ENCODE peak calls at places on chromosomes 11 and 22, in seven cellular contexts. I is mesendoderm, N is H9, U is H1, X is neuronal stem cell, L is IMR-90, B is trophoblast cell. H is an unnamed sample.

GRCh38 chr11:75262961-75263852 is 22.6 kb downstream of the TPBGL start:
- DNase-seq in I (no peak), N (no peak), U (no peak), X (no peak), L (no peak), B (no peak), H (no peak)

GRCh38 chr22:29912141-29912540 is 29.2 kb downstream of the MTMR3 start:
- DNase-seq in I (no peak), N (no peak), U (no peak), X (no peak), L (no peak), B (no peak), H (no peak)

GRCh38 chr11:1202154-1202775 is 20.6 kb upstream of the MUC5B start:
- DNase-seq in I (peak), N (peak), U (no peak), X (no peak), L (no peak), B (no peak), H (no peak)

GRCh38 chr22:39382410-39382809 is 17.2 kb upstream of the TAB1 start:
- DNase-seq in I (no peak), N (no peak), U (no peak), X (no peak), L (no peak), B (no peak), H (no peak)

GRCh38 chr11:98728421-98728820 is 292.3 kb upstream of the CNTN5 start:
- DNase-seq in I (no peak), N (no peak), U (no peak), X (no peak), L (no peak), B (no peak), H (no peak)

GRCh38 chr11:36352919-36353318 is 56.8 kb downstream of the PRR5L start:
- DNase-seq in I (no peak), N (no peak), U (no peak), X (no peak), L (no peak), B (no peak), H (no peak)

GRCh38 chr22:40412441-40412840 is 42.0 kb downstream of the SGSM3 start:
- DNase-seq in I (no peak), N (no peak), U (no peak), X (no peak), L (no peak), B (no peak), H (no peak)

GRCh38 chr11:123018702-123019101 is 37.1 kb upstream of the BSX start:
- DNase-seq in I (no peak), N (no peak), U (no peak), X (no peak), L (no peak), B (no peak), H (no peak)

GRCh38 chr11:121588747-121589146 is 136.0 kb upstream of the SORL1-AS1 start:
- DNase-seq in I (no peak), N (no peak), U (no peak), X (no peak), L (no peak), B (no peak), H (no peak)

GRCh38 chr11:79667377-79667776 is 226.5 kb upstream of the TENM4 start:
- DNase-seq in I (no peak), N (no peak), U (no peak), X (no peak), L (no peak), B (no peak), H (no peak)

GRCh38 chr11:15119826-15120225 is 5.1 kb downstream of the INSC start:
- DNase-seq in I (no peak), N (no peak), U (no peak), X (no peak), L (no peak), B (no peak), H (no peak)

GRCh38 chr22:37186228-37186996 is 1.6 kb downstream of the C1QTNF6 start:
- DNase-seq in I (peak), N (peak), U (no peak), X (no peak), L (peak), B (peak), H (peak)

GRCh38 chr22:36934940-36935610 is 21.6 kb downstream of the CSF2RB start:
- DNase-seq in I (no peak), N (peak), U (no peak), X (no peak), L (no peak), B (no peak), H (no peak)

GRCh38 chr11:31813242-31813960 is 2.3 kb upstream of the PAX6 start:
- DNase-seq in I (peak), N (no peak), U (no peak), X (no peak), L (no peak), B (peak), H (no peak)

GRCh38 chr11:606245-606644 is 9.5 kb downstream of the IRF7 start:
- DNase-seq in I (no peak), N (no peak), U (no peak), X (no peak), L (no peak), B (no peak), H (no peak)

GRCh38 chr11:35567737-35568465 is 42.5 kb upstream of the PAMR1 start:
- DNase-seq in I (peak), N (peak), U (no peak), X (no peak), L (peak), B (peak), H (peak)

GRCh38 chr11:58945663-58946062 is 6.4 kb downstream of the GLYATL1 start:
- DNase-seq in I (no peak), N (no peak), U (no peak), X (no peak), L (no peak), B (peak), H (no peak)

DNA sequence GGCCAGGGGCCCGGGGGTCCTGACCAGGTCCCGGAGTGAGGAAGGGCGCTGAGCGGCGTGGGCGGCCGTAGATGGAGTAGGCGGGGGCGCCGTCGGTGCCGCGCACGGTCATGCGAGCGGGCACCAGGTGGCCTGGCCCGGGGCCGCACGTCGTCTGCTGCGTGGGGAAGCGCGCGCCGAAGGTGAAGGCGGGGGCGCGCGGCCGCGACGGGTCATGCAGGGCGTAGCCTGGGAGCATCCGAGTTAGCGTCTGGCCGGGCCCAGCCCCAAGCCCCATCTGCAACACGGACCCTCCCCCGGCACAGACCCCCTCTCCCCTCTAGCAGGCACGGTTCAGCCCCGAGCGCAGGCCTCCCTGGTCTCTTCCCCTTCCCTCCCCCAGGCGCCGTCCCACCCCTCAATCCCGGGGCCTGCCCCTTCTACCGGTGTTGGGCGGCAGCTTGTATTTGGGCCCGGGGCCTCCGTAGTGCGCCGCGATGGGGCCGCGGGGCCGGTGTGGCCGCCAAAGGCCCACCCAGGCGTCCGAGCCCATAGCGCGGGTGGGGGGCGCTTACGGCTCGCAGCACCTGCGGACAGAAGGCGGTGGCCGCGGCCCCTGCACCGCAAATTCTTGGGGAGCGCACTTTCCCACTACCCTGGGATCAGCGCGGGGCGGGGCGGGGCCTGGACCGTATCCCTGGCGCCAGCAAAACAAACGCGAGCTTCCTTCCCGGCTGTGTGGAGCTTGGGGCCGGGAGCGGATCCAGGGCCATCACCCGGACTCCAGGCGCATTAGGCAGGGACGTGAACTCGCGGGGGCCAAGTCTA is 1.9 kb upstream of the TYMP start:
- DNase-seq in I (peak), N (peak), U (no peak), X (no peak), L (peak), B (peak), H (peak)
- H3K18ac ChIP-seq in I (no peak), N (peak), U (no peak), X (peak), L (no peak), B (peak), H (peak)

GRCh38 chr11:22189660-22190059 is 3.2 kb upstream of the ANO5 start:
- DNase-seq in I (peak), N (no peak), U (no peak), X (no peak), L (no peak), B (no peak), H (no peak)
- H3K18ac ChIP-seq in I (no peak), N (no peak), U (no peak), X (no peak), L (no peak), B (no peak), H (no peak)

DNA sequence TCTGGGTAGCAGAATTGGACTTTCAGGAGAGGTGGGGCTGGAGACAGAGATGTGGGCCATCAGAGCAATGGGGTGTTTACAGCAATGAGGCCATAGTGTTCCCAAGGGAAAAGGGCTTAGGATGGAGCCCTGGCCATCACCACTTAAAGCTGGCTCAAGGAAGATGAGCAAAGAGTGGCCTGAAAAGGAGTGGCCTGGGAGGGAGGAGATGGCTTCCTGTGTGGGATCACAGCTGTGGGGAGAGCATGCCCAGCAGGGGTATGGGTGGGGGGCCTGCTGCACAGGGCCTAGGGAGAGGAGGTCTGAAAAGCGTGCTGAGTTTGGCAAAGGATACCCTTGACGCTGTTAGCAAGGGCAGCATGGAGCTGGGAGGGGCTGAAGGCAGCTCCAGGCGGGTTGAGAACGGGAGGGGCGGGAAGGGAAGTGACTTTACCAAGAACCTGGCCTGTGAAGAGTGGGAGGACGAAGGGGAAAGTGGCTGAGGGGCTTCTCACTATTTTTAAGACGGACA is 13.9 kb downstream of the LRRC32 start:
- DNase-seq in I (no peak), N (peak), U (no peak), X (no peak), L (no peak), B (no peak), H (no peak)
- H3K18ac ChIP-seq in I (no peak), N (no peak), U (no peak), X (peak), L (peak), B (no peak), H (peak)

DNA sequence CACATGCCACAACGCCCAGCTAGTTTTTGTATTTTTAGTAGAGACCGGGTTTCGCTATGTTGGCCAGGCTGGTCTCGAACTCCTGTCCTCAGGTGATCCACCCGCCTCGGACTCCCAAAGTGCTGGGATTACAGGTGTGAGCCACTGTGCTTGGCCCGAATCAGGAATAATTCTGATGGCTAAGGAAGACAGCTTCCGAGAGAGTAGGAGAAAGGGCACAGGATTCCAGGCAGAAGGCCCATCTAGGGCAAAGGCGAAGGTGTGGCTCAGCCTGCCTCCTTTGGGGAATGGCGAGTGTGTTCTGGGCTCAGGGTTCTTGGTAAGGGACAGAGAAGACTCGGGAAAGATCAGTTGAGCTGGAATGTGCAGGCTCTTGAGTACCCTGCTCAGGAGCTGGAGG is 1.6 kb upstream of the SYCE3 start:
- DNase-seq in I (no peak), N (no peak), U (no peak), X (no peak), L (no peak), B (peak), H (no peak)
- H3K18ac ChIP-seq in I (no peak), N (no peak), U (no peak), X (no peak), L (no peak), B (no peak), H (no peak)

GRCh38 chr22:31218565-31219262 is 6.6 kb downstream of the LIMK2 start:
- DNase-seq in I (no peak), N (no peak), U (no peak), X (no peak), L (no peak), B (peak), H (no peak)

GRCh38 chr22:31223786-31224191 is 11.7 kb downstream of the LIMK2 start:
- DNase-seq in I (no peak), N (no peak), U (no peak), X (no peak), L (no peak), B (no peak), H (no peak)

GRCh38 chr22:31217890-31218287 is 5.8 kb downstream of the LIMK2 start:
- DNase-seq in I (no peak), N (no peak), U (no peak), X (no peak), L (no peak), B (no peak), H (no peak)

DNA sequence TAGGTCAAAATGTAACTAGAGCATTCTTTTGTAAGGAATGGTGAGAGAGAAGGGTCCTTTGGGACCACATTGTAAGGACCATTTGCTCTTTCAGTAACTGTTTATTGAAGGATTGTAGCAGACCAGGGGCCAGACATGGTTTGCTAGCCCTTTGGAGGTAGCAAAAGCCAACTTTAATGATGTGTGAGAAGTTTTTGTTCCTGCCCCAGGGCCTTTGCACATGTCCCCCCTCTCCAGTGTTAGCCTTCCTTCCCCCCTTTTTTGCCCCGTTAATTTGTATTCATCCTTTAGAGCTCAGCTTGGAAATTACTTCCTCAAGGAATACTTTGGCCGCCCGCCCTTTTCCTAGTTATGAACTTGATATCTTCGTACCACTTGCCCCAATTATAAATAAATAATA is 9.0 kb downstream of the LIMK2 start:
- DNase-seq in I (no peak), N (no peak), U (no peak), X (no peak), L (no peak), B (no peak), H (no peak)
- H3K18ac ChIP-seq in I (no peak), N (no peak), U (no peak), X (no peak), L (no peak), B (no peak), H (no peak)

DNA sequence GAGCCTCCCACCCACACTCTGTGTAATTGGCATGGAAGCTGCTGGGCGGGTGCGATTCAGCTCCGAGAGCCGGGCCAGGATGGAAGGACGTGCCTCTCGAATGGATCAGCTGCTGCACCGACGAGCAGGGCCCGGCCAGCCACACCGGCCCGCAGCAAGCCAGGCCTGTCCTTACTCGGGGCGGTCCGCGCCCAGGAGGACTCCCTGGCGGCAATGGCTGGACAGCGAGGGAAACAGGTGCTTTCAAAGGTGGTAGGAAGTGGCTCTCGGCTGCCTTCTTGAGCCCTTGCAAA is 4.4 kb upstream of the SHISAL1 start:
- DNase-seq in I (no peak), N (no peak), U (no peak), X (no peak), L (no peak), B (no peak), H (no peak)
- H3K18ac ChIP-seq in I (no peak), N (no peak), U (no peak), X (peak), L (no peak), B (no peak), H (no peak)